ENCODE peak calls at places on chromosomes 5 and 9, in six cellular contexts. Y, L, C, J, E and R are unnamed samples.

GRCh38 chr5:132396589-132397001 is 27.1 kb downstream of the SLC22A5 start:
- DNase-seq in L (peak; percentile 19), E (no peak), Y (no peak), C (no peak), J (no peak), R (no peak)

GRCh38 chr9:1083325-1083913 is 33.3 kb downstream of the DMRT2 start:
- DNase-seq in L (peak; percentile 23), E (peak; percentile 59), J (no peak), Y (no peak), C (no peak), R (peak; percentile 8)

GRCh38 chr5:80659111-80659510 is 4.3 kb upstream of the DHFR start:
- DNase-seq in E (no peak), C (peak; percentile 20), J (no peak), Y (peak; percentile 48), L (no peak), R (no peak)

GRCh38 chr9:81529556-81530193 is 159.7 kb downstream of the TLE1 start:
- DNase-seq in J (no peak), E (no peak), L (peak; percentile 46), C (peak; percentile 68), Y (peak; percentile 58), R (no peak)

GRCh38 chr9:83688921-83689320 is 18.8 kb downstream of the UBQLN1 start:
- DNase-seq in L (no peak), J (no peak), C (no peak), E (no peak), Y (no peak), R (no peak)

GRCh38 chr9:78963911-78964310 is 607.9 kb upstream of the TLE4 start:
- DNase-seq in J (no peak), C (no peak), E (no peak), Y (no peak), L (no peak), R (no peak)

GRCh38 chr5:178673801-178674200 is 47.0 kb upstream of the CLK4 start:
- DNase-seq in C (no peak), Y (no peak), L (no peak), J (no peak), E (no peak), R (no peak)

GRCh38 chr9:121269030-121269887 is 1.3 kb downstream of the GSN start:
- DNase-seq in C (peak; percentile 69), E (no peak), L (peak; percentile 63), J (no peak), Y (no peak), R (no peak)

GRCh38 chr9:75912951-75913350 is 22.5 kb downstream of the PCSK5 start:
- DNase-seq in C (no peak), Y (no peak), L (peak; percentile 56), J (no peak), E (no peak), R (no peak)

GRCh38 chr5:115169392-115170127 is at the start of gene TRIM36:
- DNase-seq in E (peak; percentile 99), C (peak; percentile 88), J (peak; percentile 97), L (peak; percentile 97), Y (peak; percentile 79), R (peak; percentile 93)

GRCh38 chr9:113528088-113528487 is 64.6 kb downstream of the RGS3 start:
- DNase-seq in Y (no peak), E (no peak), L (no peak), J (no peak), C (no peak), R (no peak)

GRCh38 chr5:170306381-170306790 is 8.8 kb upstream of the LCP2 start:
- DNase-seq in J (no peak), L (no peak), E (no peak), Y (peak; percentile 0), C (peak; percentile 76), R (no peak)

GRCh38 chr5:64210866-64211265 is 45.2 kb downstream of the RNF180 start:
- DNase-seq in L (peak; percentile 84), J (no peak), C (peak; percentile 81), E (no peak), Y (peak; percentile 72), R (no peak)

GRCh38 chr5:66197764-66198405 is 53.8 kb downstream of the SREK1 start:
- DNase-seq in Y (no peak), L (peak; percentile 45), J (no peak), C (no peak), E (no peak), R (no peak)

GRCh38 chr9:121883281-121884056 is 209.6 kb downstream of the TTLL11 start:
- DNase-seq in Y (peak; percentile 37), J (no peak), C (peak; percentile 87), E (no peak), L (peak; percentile 54), R (no peak)

GRCh38 chr9:125401317-125401716 is 139.7 kb downstream of the GAPVD1 start:
- DNase-seq in C (no peak), J (peak; percentile 13), E (no peak), Y (peak; percentile 21), L (no peak), R (no peak)

GRCh38 chr9:129182625-129183494 is 4.8 kb upstream of the IER5L start:
- DNase-seq in L (peak; percentile 87), J (peak; percentile 85), Y (no peak), C (peak; percentile 62), E (peak; percentile 85), R (no peak)

GRCh38 chr9:133074111-133074651 is 12.4 kb downstream of the CEL start:
- DNase-seq in E (no peak), Y (peak; percentile 78), C (peak; percentile 52), J (no peak), L (no peak), R (no peak)

GRCh38 chr9:38008168-38009034 is 60.6 kb downstream of the SHB start:
- DNase-seq in C (peak; percentile 93), E (no peak), J (no peak), Y (peak; percentile 93), L (peak; percentile 71), R (no peak)

GRCh38 chr5:173807150-173807784 is 80.9 kb upstream of the CPEB4 start:
- DNase-seq in J (no peak), C (no peak), Y (no peak), L (no peak), E (no peak), R (no peak)

GRCh38 chr5:173806270-173807035 is 81.7 kb upstream of the CPEB4 start:
- DNase-seq in J (no peak), L (no peak), E (no peak), C (no peak), Y (no peak), R (no peak)

GRCh38 chr5:173801006-173801405 is 87.1 kb upstream of the CPEB4 start:
- DNase-seq in E (no peak), J (no peak), Y (no peak), L (no peak), C (no peak), R (no peak)

GRCh38 chr5:173802670-173803165 is 85.4 kb upstream of the CPEB4 start:
- DNase-seq in J (no peak), L (peak; percentile 19), C (peak; percentile 45), E (no peak), Y (peak; percentile 11), R (no peak)

GRCh38 chr5:173804579-173804978 is 83.6 kb upstream of the CPEB4 start:
- DNase-seq in Y (no peak), L (no peak), E (no peak), C (no peak), J (no peak), R (no peak)
- H2BK15ac ChIP-seq in Y (no peak overlapping the region), L (no peak overlapping the region), E (no peak overlapping the region), C (no peak overlapping the region), J (no peak overlapping the region), R (no peak overlapping the region)

DNA sequence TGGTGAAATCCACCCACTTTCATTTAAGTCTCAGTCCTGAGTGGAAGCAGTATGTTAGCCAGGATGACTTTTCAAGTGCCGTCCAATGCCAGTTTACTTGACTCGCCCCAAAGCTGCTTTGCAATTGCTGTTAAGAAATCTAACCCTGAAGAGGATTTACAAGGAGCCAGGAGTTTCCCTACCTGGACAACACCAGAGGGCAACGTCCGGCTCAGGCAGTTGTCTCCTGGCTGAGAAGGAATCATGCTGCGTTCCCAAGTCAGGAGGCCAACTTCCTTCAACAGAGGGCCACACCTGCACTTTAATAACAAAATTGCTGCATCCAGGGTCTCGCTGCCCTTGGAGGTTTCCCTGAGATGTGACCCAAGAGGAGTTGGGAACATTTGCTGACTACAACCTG is 65.8 kb downstream of the BOD1 start:
- DNase-seq in J (no peak), E (no peak), Y (no peak), L (no peak), C (no peak), R (no peak)
- H2BK15ac ChIP-seq in J (no peak overlapping the region), E (no peak overlapping the region), Y (no peak overlapping the region), L (no peak overlapping the region), C (no peak overlapping the region), R (no peak overlapping the region)

DNA sequence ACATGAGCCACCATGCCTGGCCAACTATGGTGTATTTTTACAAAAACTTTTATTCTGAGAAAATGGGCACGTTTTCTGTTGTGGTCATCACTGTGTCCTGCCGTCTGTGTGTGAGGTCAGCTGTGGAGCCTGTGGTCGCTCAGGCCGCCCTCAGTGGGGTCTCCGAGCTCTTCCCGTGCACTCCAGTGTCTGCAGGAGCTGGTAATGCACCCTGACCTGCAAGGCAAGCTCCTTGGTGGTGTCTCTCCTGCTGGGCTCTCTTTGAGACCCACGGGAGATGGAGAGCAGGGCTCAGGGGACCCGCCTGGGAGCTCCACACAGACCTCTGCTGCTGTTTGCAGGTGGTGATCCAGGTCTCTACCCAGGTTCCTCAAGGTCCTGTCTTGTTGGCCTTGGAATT is 9.6 kb upstream of the AHRR start:
- DNase-seq in Y (no peak), E (no peak), C (no peak), L (no peak), J (no peak), R (no peak)
- H2BK15ac ChIP-seq in Y (no peak overlapping the region), E (no peak overlapping the region), C (no peak overlapping the region), L (no peak overlapping the region), J (no peak overlapping the region), R (no peak overlapping the region)

GRCh38 chr5:35773936-35774335 is 82.8 kb upstream of the IL7R start:
- DNase-seq in C (peak; percentile 6), L (no peak), Y (peak; percentile 64), E (no peak), J (no peak), R (no peak)

GRCh38 chr5:35776757-35777156 is 79.9 kb upstream of the IL7R start:
- DNase-seq in E (no peak), L (no peak), Y (no peak), J (no peak), C (peak; percentile 33), R (no peak)

GRCh38 chr5:35780236-35780635 is 76.5 kb upstream of the IL7R start:
- DNase-seq in E (no peak), J (no peak), L (no peak), Y (no peak), C (no peak), R (no peak)

GRCh38 chr5:35778259-35778769 is 78.4 kb upstream of the IL7R start:
- DNase-seq in J (no peak), Y (no peak), C (no peak), E (no peak), L (no peak), R (no peak)

DNA sequence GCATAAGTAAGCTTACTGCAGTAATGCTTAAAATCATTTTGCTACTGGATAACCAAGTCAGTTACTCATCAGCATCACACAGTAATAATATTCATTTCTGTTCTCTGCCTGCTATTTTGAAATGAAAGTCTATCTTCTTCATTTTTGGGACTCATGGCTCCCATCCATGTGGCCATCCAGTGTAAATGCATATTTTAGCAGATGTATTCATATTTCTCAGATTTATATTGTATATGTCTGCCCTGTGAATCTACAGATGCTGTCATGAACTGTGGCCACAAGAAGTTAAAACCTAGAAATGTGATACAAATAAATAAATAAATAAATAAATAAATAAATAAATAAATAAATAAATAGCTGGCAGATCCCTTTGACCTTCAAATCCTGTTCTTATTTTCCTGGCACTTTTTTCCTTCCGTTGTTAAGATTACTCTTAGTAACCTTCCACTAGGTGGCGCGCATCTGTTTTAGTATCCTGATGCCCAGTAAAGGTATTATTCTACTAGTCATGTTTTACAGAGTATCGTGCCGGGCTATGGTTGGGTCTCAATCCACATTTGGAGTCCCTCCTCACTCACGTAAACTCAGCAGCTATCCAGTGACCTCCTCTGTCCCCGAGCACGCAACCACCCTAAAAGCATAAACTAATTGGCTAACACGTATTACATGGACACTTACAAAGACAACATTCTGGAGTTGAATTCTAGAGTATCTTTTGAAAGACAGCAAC is 79.2 kb upstream of the IL7R start:
- DNase-seq in Y (peak; percentile 83), C (peak; percentile 81), J (peak; percentile 47), L (peak; percentile 85), E (peak; percentile 68), R (peak; percentile 60)
- H2BK15ac ChIP-seq in Y (peak overlapping the region; percentile 9), C (no peak overlapping the region), J (no peak overlapping the region), L (no peak overlapping the region), E (no peak overlapping the region), R (no peak overlapping the region)